ENCODE peak calls at places on chromosomes 2 and 18, in nine cellular contexts. O is fibroblast of lung, P is Peyer's patch, D is mesendoderm, F is right cardiac atrium, U is lower lobe of right lung, V is hepatocyte, Q is endodermal cell, B is trophoblast cell. M is an unnamed sample.
A peak's percentile ranks its signal among the peaks of the same experiment; 100 is the strongest.

GRCh38 chr18:8661754-8662573 is 43.4 kb upstream of the MTCL1 start:
- DNase-seq in Q (peak; percentile 96), F (no peak), U (no peak), V (peak; percentile 43), B (no peak), O (peak; percentile 73), D (peak; percentile 99), P (no peak), M (no peak)

GRCh38 chr2:204917089-204917701 is 371.9 kb downstream of the PARD3B start:
- DNase-seq in F (no peak), V (no peak), P (no peak), Q (no peak), B (no peak), O (no peak), U (no peak), D (no peak), M (no peak)

GRCh38 chr18:28961669-28962228 is 784.8 kb upstream of the CDH2 start:
- DNase-seq in O (peak; percentile 6), U (no peak), Q (peak; percentile 75), B (peak; percentile 69), D (peak; percentile 84), P (no peak), V (peak; percentile 64), F (no peak), M (no peak)

GRCh38 chr18:58067611-58068010 is 23.6 kb downstream of the NEDD4L start:
- DNase-seq in D (no peak), Q (no peak), U (no peak), O (no peak), B (no peak), P (no peak), V (no peak), F (no peak), M (no peak)

GRCh38 chr2:112155331-112156151 is 17.4 kb downstream of the FBLN7 start:
- DNase-seq in B (no peak), U (no peak), Q (no peak), P (no peak), D (no peak), F (peak; percentile 35), O (no peak), V (no peak), M (no peak)

GRCh38 chr2:189439342-189439741 is 1.9 kb upstream of the WDR75 start:
- DNase-seq in V (no peak), P (no peak), F (no peak), U (no peak), Q (no peak), B (peak; percentile 17), O (no peak), D (peak; percentile 29), M (no peak)

GRCh38 chr2:126886201-126886905 is 12.3 kb upstream of the TEX51 start:
- DNase-seq in Q (peak; percentile 96), P (peak; percentile 77), O (peak; percentile 10), V (peak; percentile 85), F (peak; percentile 86), D (peak; percentile 84), U (peak; percentile 72), B (peak; percentile 7), M (peak; percentile 64)

GRCh38 chr18:43830303-43830702 is 553.0 kb upstream of the SYT4 start:
- DNase-seq in P (no peak), V (no peak), F (no peak), O (no peak), D (no peak), Q (no peak), B (no peak), U (no peak), M (no peak)

GRCh38 chr2:223922308-223922707 is 22.8 kb downstream of the WDFY1 start:
- DNase-seq in D (no peak), Q (no peak), O (no peak), U (no peak), B (no peak), F (no peak), P (no peak), V (no peak), M (no peak)

GRCh38 chr2:47193607-47194006 is 38.5 kb upstream of the STPG4 start:
- DNase-seq in F (no peak), V (no peak), B (no peak), P (no peak), U (no peak), Q (no peak), O (no peak), D (no peak), M (no peak)

GRCh38 chr2:205975082-205975949 is 110.7 kb downstream of the INO80D start:
- DNase-seq in F (no peak), D (no peak), O (peak; percentile 22), U (no peak), P (no peak), Q (no peak), B (peak; percentile 14), V (peak; percentile 74), M (no peak)

GRCh38 chr2:96374211-96374951 is 38.8 kb downstream of the NCAPH start:
- DNase-seq in P (no peak), O (peak; percentile 28), Q (no peak), B (no peak), U (no peak), D (no peak), F (peak; percentile 79), V (peak; percentile 42), M (no peak)

GRCh38 chr2:178419123-178419522 is 31.9 kb downstream of the PRKRA start:
- DNase-seq in U (no peak), Q (no peak), P (no peak), O (no peak), D (no peak), V (peak; percentile 21), B (no peak), F (no peak), M (no peak)

GRCh38 chr18:64438178-64438577 is 289.3 kb upstream of the LINC00305 start:
- DNase-seq in P (no peak), F (no peak), O (no peak), V (no peak), U (no peak), D (no peak), Q (no peak), B (no peak), M (no peak)

GRCh38 chr2:31197669-31198068 is 19.6 kb downstream of the CAPN14 start:
- DNase-seq in P (no peak), F (no peak), Q (no peak), V (no peak), O (no peak), U (no peak), D (peak; percentile 52), B (no peak), M (no peak)

GRCh38 chr2:88472811-88473210 is 20.3 kb upstream of the FOXI3 start:
- DNase-seq in O (no peak), U (no peak), P (no peak), F (no peak), Q (no peak), V (no peak), D (no peak), B (no peak), M (no peak)

GRCh38 chr2:88469202-88470114 is 17.0 kb upstream of the FOXI3 start:
- DNase-seq in D (no peak), P (no peak), F (no peak), U (no peak), V (no peak), B (no peak), O (no peak), Q (no peak), M (no peak)

DNA sequence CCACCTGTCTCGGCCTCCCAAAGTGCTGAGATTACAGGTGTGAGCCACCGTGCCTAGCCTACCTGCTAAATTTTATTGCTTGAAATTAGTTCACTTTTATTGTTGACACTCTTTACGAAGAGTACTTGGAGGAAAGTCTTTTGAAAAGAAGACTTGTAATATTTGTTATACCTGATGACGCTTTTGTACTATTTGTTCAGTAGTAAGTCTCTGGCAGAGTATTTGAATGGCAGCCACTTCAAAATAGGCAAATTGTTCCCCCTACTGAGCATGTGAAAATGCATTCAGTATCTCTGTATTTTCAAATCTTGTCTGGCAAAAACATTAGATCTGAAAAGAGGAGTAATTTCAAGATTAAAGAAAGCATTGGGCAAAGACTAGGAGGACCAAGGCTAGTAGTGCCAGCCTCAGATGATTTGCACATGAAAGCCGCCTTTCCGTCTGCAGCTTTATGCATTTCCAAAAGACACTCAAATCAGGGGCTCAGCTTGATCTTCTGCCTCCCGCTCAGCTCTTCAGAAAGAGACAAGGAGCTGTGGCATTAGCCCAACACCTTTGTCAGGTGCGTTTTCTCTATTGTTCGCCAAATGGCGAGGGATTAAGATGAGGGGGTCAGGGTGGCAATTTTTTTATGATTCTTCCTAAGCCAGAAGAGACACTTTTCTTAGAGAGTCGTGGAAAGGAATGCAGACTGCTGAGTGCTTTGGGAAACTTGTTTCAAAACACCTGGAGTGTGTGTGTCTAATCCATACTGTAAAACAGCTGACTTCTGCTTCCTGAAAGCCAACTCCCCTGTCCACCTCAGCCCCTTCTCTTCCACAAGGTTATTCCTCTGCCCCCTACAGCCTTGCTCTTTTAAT is 18.8 kb upstream of the FOXI3 start:
- DNase-seq in U (no peak), Q (peak; percentile 68), V (no peak), O (no peak), P (no peak), D (no peak), B (no peak), F (no peak), M (no peak)
- H3K27me3 ChIP-seq in U (peaks cover 4% of the 10 kb centered on the region), Q (peaks cover 6% of the 10 kb centered on the region), V (no peaks in the 10 kb centered on the region), O (no peaks in the 10 kb centered on the region), P (no peaks in the 10 kb centered on the region), D (no peaks in the 10 kb centered on the region), B (no peaks in the 10 kb centered on the region), F (no peaks in the 10 kb centered on the region), M (no peaks in the 10 kb centered on the region)

DNA sequence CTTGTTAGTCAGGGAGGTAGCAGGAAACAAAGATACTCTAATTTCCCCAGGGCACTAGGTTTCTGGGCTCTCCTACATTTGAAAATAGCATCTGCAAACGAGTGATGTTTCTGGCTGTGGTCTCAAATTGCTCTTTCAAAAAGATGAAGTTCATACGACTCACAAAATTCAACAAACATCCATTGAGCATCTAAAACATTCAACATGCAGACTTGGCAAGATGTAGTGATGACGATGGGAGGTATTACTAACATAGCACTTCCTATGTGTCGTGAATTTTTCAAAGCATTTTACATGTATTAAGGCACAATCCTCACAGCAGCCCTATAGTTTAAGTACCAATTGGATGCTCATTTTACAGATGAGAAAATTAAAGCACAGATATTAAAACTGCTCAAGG is 5.2 kb downstream of the CCBE1 start:
- DNase-seq in P (no peak), O (peak; percentile 32), D (no peak), F (no peak), B (no peak), V (no peak), U (no peak), Q (no peak), M (no peak)
- H3K27me3 ChIP-seq in P (no peaks in the 10 kb centered on the region), O (no peaks in the 10 kb centered on the region), D (peaks cover 19% of the 10 kb centered on the region), F (no peaks in the 10 kb centered on the region), B (no peaks in the 10 kb centered on the region), V (peaks cover 85% of the 10 kb centered on the region), U (peaks cover 22% of the 10 kb centered on the region), Q (peaks cover 37% of the 10 kb centered on the region), M (peaks cover 4% of the 10 kb centered on the region)

GRCh38 chr2:8358179-8358578 is 323.7 kb upstream of the ID2 start:
- DNase-seq in P (no peak), F (no peak), D (no peak), O (no peak), U (no peak), B (no peak), V (no peak), Q (no peak), M (no peak)
- H3K27me3 ChIP-seq in P (no peaks in the 10 kb centered on the region), F (no peaks in the 10 kb centered on the region), D (no peaks in the 10 kb centered on the region), O (no peaks in the 10 kb centered on the region), U (no peaks in the 10 kb centered on the region), B (no peaks in the 10 kb centered on the region), V (no peaks in the 10 kb centered on the region), Q (no peaks in the 10 kb centered on the region), M (no peaks in the 10 kb centered on the region)

DNA sequence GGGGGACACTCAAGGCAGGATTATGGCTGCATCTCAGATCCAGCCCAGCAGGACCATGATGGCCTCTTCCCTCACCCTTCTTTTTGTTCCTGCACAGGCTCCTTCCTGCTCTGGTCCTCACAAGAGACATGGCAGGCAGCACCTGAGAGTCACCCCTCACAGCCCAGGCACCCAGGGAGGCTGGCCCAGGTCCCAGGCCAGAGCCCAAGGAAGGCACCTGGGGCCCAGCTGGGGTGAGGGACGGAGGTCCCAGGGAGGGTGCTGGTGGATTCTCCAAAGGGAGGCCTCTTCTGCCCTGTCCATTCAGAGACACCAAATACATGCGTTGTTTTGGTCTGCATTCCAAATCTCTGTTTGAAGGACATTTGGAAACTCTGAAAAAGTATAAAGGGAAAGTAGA is 285.4 kb upstream of the HS6ST1 start:
- DNase-seq in P (peak; percentile 23), O (no peak), Q (no peak), B (no peak), D (no peak), F (peak; percentile 34), V (no peak), U (no peak), M (no peak)
- H3K27me3 ChIP-seq in P (no peaks in the 10 kb centered on the region), O (no peaks in the 10 kb centered on the region), Q (no peaks in the 10 kb centered on the region), B (no peaks in the 10 kb centered on the region), D (no peaks in the 10 kb centered on the region), F (no peaks in the 10 kb centered on the region), V (no peaks in the 10 kb centered on the region), U (no peaks in the 10 kb centered on the region), M (no peaks in the 10 kb centered on the region)